ENCODE peak calls at places on chromosomes 4 and X, in five cellular contexts. L is K562, O is tibial artery, Y is neural progenitor cell, R is GM23338. E is an unnamed sample. For H3K27me3, the result is how much of the 10 kb centered on the place peaks cover.

GRCh38 chrX:39957816-39958561 is 139.8 kb downstream of the BCOR start:
- DNase-seq in L (no peak), O (no peak), Y (no peak), R (no peak), E (no peak)

GRCh38 chr4:95761441-95761840 is 78.5 kb upstream of the PDHA2 start:
- DNase-seq in L (no peak), O (no peak), Y (no peak), R (no peak), E (peak)

GRCh38 chr4:185335579-185335978 is 60.1 kb downstream of the LRP2BP start:
- DNase-seq in L (no peak), O (no peak), Y (no peak), R (no peak), E (no peak)

GRCh38 chr4:30870513-30870912 is 150.3 kb downstream of the PCDH7 start:
- DNase-seq in L (no peak), O (no peak), Y (no peak), R (no peak), E (no peak)

GRCh38 chrX:3990569-3990968 is 277.1 kb upstream of the PRKX start:
- DNase-seq in L (no peak), O (no peak), Y (peak), R (peak), E (peak)

GRCh38 chrX:68579810-68580209 is 67.7 kb upstream of the STARD8 start:
- DNase-seq in L (no peak), O (no peak), Y (no peak), R (no peak), E (no peak)

GRCh38 chr4:86775061-86775460 is 74.1 kb downstream of the SLC10A6 start:
- DNase-seq in L (no peak), O (no peak), Y (no peak), R (no peak), E (no peak)

GRCh38 chrX:106999002-106999975 is 723 bp downstream of the MORC4 start:
- DNase-seq in L (peak), O (peak), Y (peak), R (peak), E (peak)

GRCh38 chrX:67726028-67726427 is 182.2 kb downstream of the AR start:
- DNase-seq in L (no peak), O (no peak), Y (no peak), R (no peak), E (no peak)

GRCh38 chrX:68504237-68504636 is 5.4 kb downstream of the YIPF6 start:
- DNase-seq in L (peak), O (no peak), Y (no peak), R (no peak), E (no peak)

GRCh38 chrX:69027181-69028005 is 137.9 kb downstream of the PJA1 start:
- DNase-seq in L (no peak), O (no peak), Y (no peak), R (no peak), E (no peak)

GRCh38 chrX:71615954-71616353 is 2.4 kb downstream of the CXCR3 start:
- DNase-seq in L (no peak), O (no peak), Y (no peak), R (no peak), E (no peak)

DNA sequence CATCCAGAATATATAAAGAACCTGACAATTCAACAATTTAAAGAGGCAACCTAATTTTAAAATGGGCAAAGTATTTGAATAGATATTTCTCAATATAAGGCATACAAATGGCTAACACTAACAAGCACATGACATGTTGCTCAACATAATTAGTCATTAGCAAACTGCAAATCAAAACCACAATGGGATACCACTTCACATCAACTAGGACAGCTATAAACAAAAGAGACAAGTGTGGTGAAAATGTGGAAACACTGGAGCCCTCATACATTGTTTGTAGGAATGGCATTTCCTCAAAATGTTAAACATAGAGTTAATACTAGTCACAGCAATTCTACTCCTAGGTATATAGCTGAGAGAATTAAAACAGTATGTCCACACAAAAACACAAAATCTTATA is 96.7 kb downstream of the CORIN start:
- DNase-seq in L (no peak), O (no peak), Y (no peak), R (no peak), E (no peak)
- H3K27ac ChIP-seq in L (no peak), O (no peak), Y (no peak), R (no peak), E (no peak)

GRCh38 chrX:85828771-85829170 is 218.6 kb downstream of the CHM start:
- DNase-seq in L (no peak), O (no peak), Y (no peak), R (no peak), E (no peak)
- H3K27me3 ChIP-seq in L (under half), O (under half), Y (under half), R (under half), E (under half)

DNA sequence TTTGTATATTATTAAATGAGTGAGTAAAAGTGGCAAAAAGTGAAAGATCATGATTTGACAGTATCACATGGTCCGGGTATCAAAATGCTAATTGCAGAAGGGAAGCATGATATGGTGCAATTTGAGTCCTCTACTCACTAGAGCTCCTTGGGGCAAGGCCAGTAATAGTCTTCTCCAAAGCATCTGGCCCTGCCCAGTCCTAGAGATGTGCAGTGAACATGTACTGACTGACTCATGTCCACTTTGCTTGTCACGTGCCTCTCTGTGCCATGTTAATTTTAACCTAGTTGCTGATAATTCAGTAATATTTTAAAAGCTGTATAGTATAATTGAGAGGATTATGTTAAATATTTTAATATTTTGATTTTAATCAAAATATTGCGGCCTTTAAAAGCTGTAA is 54.6 kb upstream of the TENM3 start:
- DNase-seq in L (no peak), O (no peak), Y (no peak), R (no peak), E (no peak)
- H3K27ac ChIP-seq in L (no peak), O (no peak), Y (no peak), R (no peak), E (no peak)

GRCh38 chr4:110493521-110493920 is 17.6 kb downstream of the ENPEP start:
- DNase-seq in L (no peak), O (no peak), Y (no peak), R (no peak), E (no peak)
- H3K27me3 ChIP-seq in L (under half), O (under half), Y (under half), R (under half), E (under half)